ENCODE peak calls at places on chromosomes 11 and 22, in five cellular contexts. Q, W, T, I and N are unnamed samples.

GRCh38 chr11:13294771-13295579 is 17.4 kb downstream of the BMAL1 start:
- DNase-seq in Q (no peak), W (no peak), T (no peak), I (no peak), N (no peak)

GRCh38 chr11:79377399-79377798 is 63.4 kb downstream of the TENM4 start:
- DNase-seq in Q (no peak), W (no peak), T (no peak), I (no peak), N (no peak)

GRCh38 chr11:119432484-119433368 is 9.8 kb upstream of the THY1 start:
- DNase-seq in Q (no peak), W (peak), T (no peak), I (no peak), N (no peak)

GRCh38 chr11:120431633-120432032 is 79.9 kb upstream of the GRIK4 start:
- DNase-seq in Q (no peak), W (peak), T (no peak), I (no peak), N (no peak)

GRCh38 chr11:126127898-126128297 is 65.2 kb upstream of the CDON start:
- DNase-seq in Q (no peak), W (no peak), T (no peak), I (no peak), N (no peak)

GRCh38 chr22:37662039-37662438 is 3.5 kb downstream of the PDXP start:
- DNase-seq in Q (no peak), W (no peak), T (no peak), I (no peak), N (no peak)

GRCh38 chr11:33689089-33689488 is 11.5 kb downstream of the C11orf91 start:
- DNase-seq in Q (no peak), W (no peak), T (no peak), I (no peak), N (no peak)

GRCh38 chr11:123505546-123506299 is 75.7 kb downstream of the GRAMD1B start:
- DNase-seq in Q (no peak), W (no peak), T (no peak), I (no peak), N (no peak)

GRCh38 chr11:102727890-102728289 is 3.1 kb upstream of the MMP8 start:
- DNase-seq in Q (no peak), W (peak), T (no peak), I (no peak), N (no peak)

GRCh38 chr11:128774593-128774992 is 80.7 kb downstream of the FLI1 start:
- DNase-seq in Q (no peak), W (no peak), T (no peak), I (no peak), N (no peak)

GRCh38 chr22:44224166-44224565 is 43.4 kb downstream of the PARVG start:
- DNase-seq in Q (no peak), W (no peak), T (no peak), I (no peak), N (peak)

GRCh38 chr22:49810363-49811013 is 17.2 kb downstream of the BRD1 start:
- DNase-seq in Q (no peak), W (peak), T (no peak), I (no peak), N (no peak)

GRCh38 chr22:46894081-46894671 is 131.7 kb downstream of the TBC1D22A start:
- DNase-seq in Q (no peak), W (peak), T (no peak), I (no peak), N (no peak)

GRCh38 chr11:69874984-69875673 is 55.9 kb upstream of the FGF3 start:
- DNase-seq in Q (no peak), W (no peak), T (no peak), I (no peak), N (no peak)

GRCh38 chr11:114276077-114276476 is 20.1 kb upstream of the NNMT start:
- DNase-seq in Q (no peak), W (no peak), T (no peak), I (no peak), N (no peak)

GRCh38 chr11:57536947-57537654 is at the start of gene SMTNL1:
- DNase-seq in Q (no peak), W (no peak), T (no peak), I (no peak), N (no peak)

GRCh38 chr22:22380098-22381030 is 128.2 kb downstream of the ZNF280B start:
- DNase-seq in Q (no peak), W (no peak), T (no peak), I (no peak), N (no peak)

GRCh38 chr11:68839953-68840641 is 1.6 kb downstream of the CPT1A start:
- DNase-seq in Q (no peak), W (no peak), T (no peak), I (peak), N (no peak)

GRCh38 chr11:75474878-75475766 is 42.1 kb upstream of the KLHL35 start:
- DNase-seq in Q (no peak), W (peak), T (peak), I (peak), N (no peak)

GRCh38 chr22:38203855-38204497 is 2.2 kb downstream of the MAFF start:
- DNase-seq in Q (no peak), W (no peak), T (no peak), I (no peak), N (no peak)

GRCh38 chr11:30128269-30128932 is 102.4 kb upstream of the FSHB start:
- DNase-seq in Q (no peak), W (no peak), T (no peak), I (no peak), N (no peak)

GRCh38 chr22:42757475-42757874 is 36.8 kb upstream of the A4GALT start:
- DNase-seq in Q (no peak), W (no peak), T (no peak), I (no peak), N (no peak)

GRCh38 chr11:46491661-46492331 is 100.2 kb upstream of the CHRM4 start:
- DNase-seq in Q (no peak), W (no peak), T (no peak), I (no peak), N (no peak)

GRCh38 chr11:69770525-69770924 is 4.6 kb downstream of the FGF4 start:
- DNase-seq in Q (no peak), W (no peak), T (no peak), I (no peak), N (no peak)

GRCh38 chr11:69801513-69802335 is 17.5 kb downstream of the FGF3 start:
- DNase-seq in Q (no peak), W (no peak), T (no peak), I (peak), N (no peak)

GRCh38 chr11:38019072-38019775 is 1421.2 kb upstream of the RAG2 start:
- DNase-seq in Q (no peak), W (no peak), T (no peak), I (no peak), N (no peak)

GRCh38 chr11:23112987-23113886 is 253.0 kb upstream of the CCDC179 start:
- DNase-seq in Q (no peak), W (peak), T (no peak), I (no peak), N (no peak)

GRCh38 chr11:31816467-31817053 is 5.4 kb upstream of the PAX6 start:
- DNase-seq in Q (no peak), W (no peak), T (no peak), I (no peak), N (no peak)